ENCODE peak calls at places on chromosomes 2 and 18, in six cellular contexts. F is transverse colon, T is cardiac muscle cell, H is lower lobe of right lung, O is pancreas, W is A673. R is an unnamed sample.

GRCh38 chr2:108905176-108905575 is 83.8 kb downstream of the EDAR start:
- DNase-seq in F (no peak), T (no peak), H (no peak), O (peak), W (no peak), R (no peak)

GRCh38 chr2:4354678-4355077 is 651.3 kb downstream of the DCDC2C start:
- DNase-seq in F (no peak), T (peak), H (no peak), O (peak), W (peak), R (no peak)

GRCh38 chr2:12396699-12397098 is 320.0 kb upstream of the TRIB2 start:
- DNase-seq in F (no peak), T (no peak), H (no peak), O (no peak), W (no peak), R (no peak)

GRCh38 chr18:74785632-74786031 is 188.0 kb downstream of the ZNF407 start:
- DNase-seq in F (no peak), T (no peak), H (no peak), O (no peak), W (no peak), R (no peak)

GRCh38 chr2:197345846-197346370 is 35.3 kb upstream of the ANKRD44 start:
- DNase-seq in F (no peak), T (no peak), H (no peak), O (no peak), W (no peak), R (no peak)

GRCh38 chr2:24830351-24830750 is 37.1 kb downstream of the CENPO start:
- DNase-seq in F (peak), T (no peak), H (no peak), O (no peak), W (peak), R (no peak)

GRCh38 chr2:230583593-230583992 is 129.0 kb upstream of the CAB39 start:
- DNase-seq in F (no peak), T (no peak), H (no peak), O (no peak), W (no peak), R (no peak)

GRCh38 chr2:46815121-46815802 is 100.3 kb downstream of the MCFD2 start:
- DNase-seq in F (no peak), T (no peak), H (no peak), O (no peak), W (no peak), R (no peak)

GRCh38 chr2:64768426-64769033 is 114.8 kb upstream of the SERTAD2 start:
- DNase-seq in F (no peak), T (no peak), H (no peak), O (no peak), W (no peak), R (no peak)

GRCh38 chr2:3639015-3639630 is 18.9 kb upstream of the ALLC start:
- DNase-seq in F (no peak), T (no peak), H (no peak), O (no peak), W (no peak), R (no peak)

GRCh38 chr18:80196528-80197320 is 50.6 kb downstream of the PARD6G start:
- DNase-seq in F (no peak), T (no peak), H (no peak), O (no peak), W (no peak), R (no peak)

GRCh38 chr2:170733821-170734600 is 18.9 kb downstream of the SP5 start:
- DNase-seq in F (no peak), T (no peak), H (no peak), O (no peak), W (no peak), R (no peak)

GRCh38 chr2:138432971-138433370 is 68.6 kb upstream of the SPOPL start:
- DNase-seq in F (no peak), T (no peak), H (no peak), O (no peak), W (no peak), R (no peak)

GRCh38 chr2:230011617-230012016 is 57.1 kb downstream of the SLC16A14 start:
- DNase-seq in F (no peak), T (no peak), H (no peak), O (no peak), W (no peak), R (no peak)

GRCh38 chr2:88690591-88691338 is 708 bp upstream of the RPIA start:
- DNase-seq in F (peak), T (no peak), H (peak), O (peak), W (peak), R (peak)

GRCh38 chr2:27752551-27753237 is 18.8 kb upstream of the MRPL33 start:
- DNase-seq in F (peak), T (peak), H (no peak), O (peak), W (no peak), R (no peak)

GRCh38 chr2:171478345-171478744 is 43.9 kb upstream of the CYBRD1 start:
- DNase-seq in F (no peak), T (no peak), H (no peak), O (no peak), W (no peak), R (no peak)

GRCh38 chr18:7855051-7855450 is 287.9 kb downstream of the PTPRM start:
- DNase-seq in F (no peak), T (peak), H (no peak), O (no peak), W (no peak), R (no peak)

GRCh38 chr2:9545502-9545901 is 10.1 kb downstream of the ADAM17 start:
- DNase-seq in F (no peak), T (no peak), H (no peak), O (no peak), W (no peak), R (no peak)

GRCh38 chr2:240123821-240124650 is 12.1 kb downstream of the COPS9 start:
- DNase-seq in F (no peak), T (no peak), H (peak), O (no peak), W (no peak), R (no peak)

GRCh38 chr2:203583696-203584095 is 48.6 kb upstream of the RAPH1 start:
- DNase-seq in F (peak), T (peak), H (no peak), O (no peak), W (no peak), R (peak)

GRCh38 chr18:48934708-48935432 is 15.9 kb downstream of the SMAD7 start:
- DNase-seq in F (peak), T (peak), H (no peak), O (no peak), W (peak), R (no peak)

GRCh38 chr2:173555833-173556232 is 201.2 kb downstream of the CDCA7 start:
- DNase-seq in F (no peak), T (peak), H (no peak), O (no peak), W (peak), R (no peak)

GRCh38 chr2:240431663-240432424 is 3.6 kb upstream of the GPC1 start:
- DNase-seq in F (peak), T (no peak), H (peak), O (peak), W (no peak), R (no peak)

GRCh38 chr2:227010433-227010832 is 153.6 kb downstream of the COL4A4 start:
- DNase-seq in F (no peak), T (no peak), H (no peak), O (no peak), W (no peak), R (no peak)

GRCh38 chr2:122999823-123000222 is 1025.3 kb upstream of the CNTNAP5 start:
- DNase-seq in F (no peak), T (no peak), H (no peak), O (no peak), W (no peak), R (no peak)

GRCh38 chr2:1265454-1265853 is 147.8 kb upstream of the TPO start:
- DNase-seq in F (no peak), T (no peak), H (no peak), O (no peak), W (no peak), R (no peak)

GRCh38 chr2:69017080-69017479 is 4.1 kb downstream of the ANTXR1 start:
- DNase-seq in F (no peak), T (peak), H (no peak), O (no peak), W (peak), R (no peak)

GRCh38 chr2:10963155-10963554 is 51.4 kb downstream of the KCNF1 start:
- DNase-seq in F (no peak), T (no peak), H (no peak), O (no peak), W (no peak), R (no peak)

GRCh38 chr2:36971990-36972389 is 5.7 kb upstream of the STRN start:
- DNase-seq in F (no peak), T (no peak), H (no peak), O (no peak), W (no peak), R (no peak)

GRCh38 chr2:161005170-161005569 is 155.1 kb upstream of the TANK start:
- DNase-seq in F (no peak), T (no peak), H (no peak), O (no peak), W (no peak), R (no peak)

GRCh38 chr2:11009176-11009575 is 97.4 kb downstream of the KCNF1 start:
- DNase-seq in F (no peak), T (no peak), H (no peak), O (no peak), W (no peak), R (no peak)

GRCh38 chr2:178915423-178915822 is 108.2 kb upstream of the TTN start:
- DNase-seq in F (no peak), T (no peak), H (no peak), O (no peak), W (no peak), R (no peak)

GRCh38 chr2:175690113-175690716 is 311.9 kb downstream of the LNPK start:
- DNase-seq in F (peak), T (peak), H (no peak), O (peak), W (peak), R (no peak)

GRCh38 chr2:9779572-9780264 is 63.6 kb upstream of the TAF1B start:
- DNase-seq in F (no peak), T (no peak), H (peak), O (no peak), W (no peak), R (no peak)

GRCh38 chr18:77560334-77560970 is 310.8 kb downstream of the GALR1 start:
- DNase-seq in F (no peak), T (no peak), H (no peak), O (no peak), W (no peak), R (no peak)

GRCh38 chr2:64092502-64092901 is 51.7 kb downstream of the PELI1 start:
- DNase-seq in F (no peak), T (no peak), H (no peak), O (no peak), W (no peak), R (no peak)

GRCh38 chr2:213958086-213958485 is 452.8 kb upstream of the VWC2L start:
- DNase-seq in F (no peak), T (no peak), H (no peak), O (no peak), W (no peak), R (peak)

GRCh38 chr2:855177-855576 is 95.5 kb upstream of the SNTG2 start:
- DNase-seq in F (no peak), T (no peak), H (no peak), O (no peak), W (peak), R (no peak)

GRCh38 chr2:207546822-207547221 is 17.1 kb downstream of the CREB1 start:
- DNase-seq in F (no peak), T (no peak), H (no peak), O (no peak), W (no peak), R (no peak)
- H3K27ac ChIP-seq in F (no peak), T (peak), H (no peak), O (no peak), W (no peak), R (no peak)

GRCh38 chr2:241706539-241706938 is 4.7 kb downstream of the ING5 start:
- DNase-seq in F (no peak), T (no peak), H (no peak), O (no peak), W (peak), R (no peak)

GRCh38 chr2:241703128-241703604 is 1.3 kb downstream of the ING5 start:
- DNase-seq in F (no peak), T (no peak), H (no peak), O (no peak), W (peak), R (no peak)

GRCh38 chr2:241708879-241709278 is 7.0 kb downstream of the ING5 start:
- DNase-seq in F (no peak), T (no peak), H (no peak), O (no peak), W (no peak), R (no peak)
- H3K27ac ChIP-seq in F (no peak), T (no peak), H (no peak), O (no peak), W (no peak), R (no peak)

GRCh38 chr2:62489162-62489561 is 16.8 kb downstream of the TMEM17 start:
- DNase-seq in F (no peak), T (no peak), H (no peak), O (no peak), W (no peak), R (no peak)

GRCh38 chr2:62492048-62492447 is 13.9 kb downstream of the TMEM17 start:
- DNase-seq in F (no peak), T (no peak), H (no peak), O (no peak), W (no peak), R (no peak)

GRCh38 chr2:62482558-62483352 is 23.2 kb downstream of the TMEM17 start:
- DNase-seq in F (no peak), T (no peak), H (no peak), O (no peak), W (no peak), R (no peak)

GRCh38 chr2:62489702-62490101 is 16.3 kb downstream of the TMEM17 start:
- DNase-seq in F (no peak), T (no peak), H (no peak), O (no peak), W (no peak), R (no peak)

GRCh38 chr2:62485780-62486765 is 19.9 kb downstream of the TMEM17 start:
- DNase-seq in F (no peak), T (no peak), H (no peak), O (no peak), W (no peak), R (no peak)
- H3K27ac ChIP-seq in F (no peak), T (no peak), H (no peak), O (peak), W (no peak), R (peak)

GRCh38 chr2:56118474-56118873 is 65.3 kb upstream of the CCDC85A start:
- DNase-seq in F (no peak), T (no peak), H (no peak), O (no peak), W (no peak), R (no peak)

GRCh38 chr2:56108806-56109205 is 75.0 kb upstream of the CCDC85A start:
- DNase-seq in F (no peak), T (no peak), H (no peak), O (no peak), W (no peak), R (no peak)

GRCh38 chr2:56117764-56118163 is 66.0 kb upstream of the CCDC85A start:
- DNase-seq in F (no peak), T (no peak), H (no peak), O (no peak), W (no peak), R (no peak)

DNA sequence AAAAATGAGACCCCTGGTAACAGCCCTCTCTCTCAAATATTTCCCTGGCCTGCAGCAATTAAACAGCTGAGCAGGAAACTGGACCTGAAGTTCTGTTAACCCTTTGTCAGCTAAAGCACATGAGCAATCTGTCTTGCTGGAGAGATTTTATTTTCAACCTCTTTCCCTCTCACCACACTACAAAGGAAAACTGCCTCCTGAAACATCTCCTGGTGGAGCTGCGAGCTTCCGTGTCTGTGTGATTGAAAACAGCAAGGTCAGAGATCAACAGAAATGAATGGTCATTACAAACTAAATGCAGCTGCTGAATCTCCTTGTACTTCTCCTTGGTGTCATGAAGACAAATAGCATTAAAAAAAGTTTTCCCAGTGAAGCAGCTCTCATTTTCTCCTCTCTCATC is 70.2 kb upstream of the CCDC85A start:
- DNase-seq in F (no peak), T (no peak), H (no peak), O (no peak), W (no peak), R (no peak)
- H3K27ac ChIP-seq in F (no peak), T (no peak), H (no peak), O (no peak), W (no peak), R (no peak)

GRCh38 chr18:9106800-9107574 is 4.5 kb downstream of the NDUFV2 start:
- DNase-seq in F (no peak), T (no peak), H (no peak), O (no peak), W (no peak), R (no peak)
- H3K27ac ChIP-seq in F (peak), T (peak), H (no peak), O (no peak), W (no peak), R (no peak)

DNA sequence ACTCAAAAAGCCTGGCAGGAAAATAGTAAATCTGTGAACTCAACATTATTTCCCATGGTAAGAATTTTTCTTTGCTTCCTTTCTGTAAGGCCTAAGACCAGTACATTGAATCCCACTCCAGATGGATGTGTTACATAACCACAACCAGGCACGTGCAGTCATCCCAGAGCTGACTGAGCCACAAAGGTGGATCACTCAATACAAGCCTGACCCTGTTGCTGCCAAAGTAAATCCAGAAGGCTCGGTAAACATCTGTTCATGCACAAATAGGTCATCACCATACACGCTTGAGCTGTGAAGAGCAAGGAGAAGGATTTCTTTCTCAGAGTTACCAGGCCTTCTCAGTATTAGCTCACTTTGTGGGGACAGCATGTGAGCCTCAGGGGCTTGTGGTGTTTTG is 791.3 kb upstream of the FANCL start:
- DNase-seq in F (no peak), T (no peak), H (no peak), O (no peak), W (no peak), R (no peak)
- H3K27ac ChIP-seq in F (no peak), T (no peak), H (no peak), O (no peak), W (no peak), R (no peak)

GRCh38 chr2:190181066-190181681 is 118.6 kb upstream of the MSTN start:
- DNase-seq in F (no peak), T (no peak), H (no peak), O (no peak), W (peak), R (no peak)

GRCh38 chr2:190179754-190180312 is 117.3 kb upstream of the MSTN start:
- DNase-seq in F (no peak), T (no peak), H (no peak), O (no peak), W (peak), R (no peak)

GRCh38 chr2:190178066-190178722 is 115.7 kb upstream of the MSTN start:
- DNase-seq in F (no peak), T (no peak), H (no peak), O (no peak), W (no peak), R (no peak)

GRCh38 chr2:190182071-190182524 is 119.6 kb upstream of the MSTN start:
- DNase-seq in F (no peak), T (no peak), H (no peak), O (no peak), W (no peak), R (no peak)

DNA sequence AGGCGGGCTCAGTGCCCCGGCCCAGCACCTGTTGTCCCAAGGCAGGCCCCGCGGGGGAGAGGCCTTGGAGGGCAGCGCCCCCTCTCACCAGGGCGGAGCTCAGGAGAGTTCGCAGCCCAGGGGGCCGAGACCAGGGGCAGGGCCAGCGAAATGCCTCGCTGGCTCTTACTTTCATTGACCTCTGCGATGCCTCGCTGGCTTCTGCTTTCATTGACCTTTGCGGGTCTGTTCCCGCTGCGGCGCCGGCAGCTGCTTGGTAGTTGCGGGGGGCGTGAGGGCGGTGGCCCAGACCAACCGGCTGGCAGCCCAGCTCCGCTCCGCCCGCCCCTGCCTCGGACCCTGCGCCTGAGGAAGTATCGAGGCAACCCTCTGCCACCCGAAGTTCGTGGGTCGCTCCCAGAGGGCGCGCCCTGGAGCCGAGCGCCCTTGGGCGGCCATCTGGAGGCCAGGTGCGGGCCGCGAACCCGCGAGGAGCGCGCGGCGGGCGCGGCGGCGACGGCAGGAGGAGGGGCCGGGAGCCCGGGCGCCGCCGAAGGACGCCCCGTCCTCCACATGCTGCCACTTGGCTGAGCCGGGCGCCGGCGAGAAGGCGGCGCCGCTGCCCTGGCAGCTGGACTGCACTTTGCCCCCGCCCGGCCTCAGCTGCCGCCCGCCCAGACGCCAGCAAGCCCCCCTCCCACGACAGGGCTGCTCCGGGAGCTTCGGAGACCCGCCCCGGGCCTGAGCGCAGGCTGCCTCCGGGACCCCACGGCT is 118.0 kb upstream of the MSTN start:
- DNase-seq in F (peak), T (peak), H (peak), O (peak), W (peak), R (no peak)
- H3K27ac ChIP-seq in F (peak), T (no peak), H (peak), O (peak), W (peak), R (no peak)

GRCh38 chr18:42977982-42978595 is 137.4 kb downstream of the RIT2 start:
- DNase-seq in F (no peak), T (no peak), H (no peak), O (no peak), W (no peak), R (no peak)
- H3K27ac ChIP-seq in F (no peak), T (no peak), H (no peak), O (no peak), W (no peak), R (no peak)